ENCODE peak calls at places on chromosomes 3 and 15, in eight cellular contexts. O is mesenteric fat pad, V is OCI-LY7, Q is NCI-H345, F is KBM-7, U is AML-193, L is prostate gland, I is T-helper 1 cell. K is an unnamed sample.

GRCh38 chr3:74233091-74233490 is 381.4 kb downstream of the CNTN3 start:
- DNase-seq in O (no peak), V (no peak), Q (no peak), F (no peak), U (no peak), L (no peak), I (no peak), K (no peak)

GRCh38 chr15:74400915-74401757 is 32.6 kb downstream of the SEMA7A start:
- DNase-seq in O (no peak), V (peak), Q (no peak), F (no peak), U (no peak), L (no peak), I (peak), K (no peak)

GRCh38 chr3:36077320-36077719 is 303.0 kb upstream of the STAC start:
- DNase-seq in O (no peak), V (no peak), Q (no peak), F (no peak), U (no peak), L (no peak), I (no peak), K (no peak)

GRCh38 chr3:50028336-50028735 is 60.4 kb upstream of the RBM5 start:
- DNase-seq in O (no peak), V (no peak), Q (no peak), F (no peak), U (no peak), L (peak), I (no peak), K (no peak)

GRCh38 chr3:196431193-196432136 is 762 bp downstream of the UBXN7 start:
- DNase-seq in O (no peak), V (peak), Q (peak), F (peak), U (peak), L (peak), I (peak), K (peak)

GRCh38 chr3:49785565-49786356 is 581 bp downstream of the IP6K1 start:
- DNase-seq in O (no peak), V (peak), Q (no peak), F (peak), U (peak), L (peak), I (peak), K (no peak)

GRCh38 chr15:94844533-94845390 is 613.4 kb downstream of the MCTP2 start:
- DNase-seq in O (no peak), V (no peak), Q (peak), F (peak), U (no peak), L (peak), I (no peak), K (no peak)

GRCh38 chr3:125437631-125438435 is 62.7 kb upstream of the ZNF148 start:
- DNase-seq in O (no peak), V (peak), Q (no peak), F (peak), U (no peak), L (peak), I (peak), K (no peak)

GRCh38 chr3:123096701-123097100 is 29.9 kb downstream of the PDIA5 start:
- DNase-seq in O (peak), V (no peak), Q (no peak), F (no peak), U (no peak), L (no peak), I (no peak), K (peak)

GRCh38 chr3:38346584-38347410 is at the start of gene XYLB:
- DNase-seq in O (peak), V (peak), Q (peak), F (peak), U (peak), L (peak), I (peak), K (peak)

GRCh38 chr15:70095387-70096214 is 2.1 kb downstream of the TLE3 start:
- DNase-seq in O (no peak), V (peak), Q (no peak), F (peak), U (no peak), L (peak), I (peak), K (no peak)

GRCh38 chr3:57512174-57512573 is 32.0 kb downstream of the DNAH12 start:
- DNase-seq in O (no peak), V (no peak), Q (no peak), F (no peak), U (no peak), L (no peak), I (no peak), K (no peak)

GRCh38 chr3:184737063-184737462 is 25.2 kb upstream of the MAGEF1 start:
- DNase-seq in O (peak), V (no peak), Q (no peak), F (no peak), U (no peak), L (no peak), I (no peak), K (no peak)

GRCh38 chr3:29203846-29204245 is 77.0 kb upstream of the RBMS3 start:
- DNase-seq in O (no peak), V (no peak), Q (no peak), F (no peak), U (no peak), L (no peak), I (no peak), K (no peak)

GRCh38 chr3:188796122-188796631 is 375.6 kb upstream of the TPRG1 start:
- DNase-seq in O (no peak), V (peak), Q (no peak), F (peak), U (no peak), L (no peak), I (no peak), K (no peak)

GRCh38 chr3:133998691-133999241 is 31.0 kb downstream of the SLCO2A1 start:
- DNase-seq in O (peak), V (no peak), Q (no peak), F (no peak), U (no peak), L (no peak), I (no peak), K (no peak)

K was measured in DMS 273 treated with DMSO at 0.1 percent for 48 hours.